ENCODE peak calls at places on chromosomes 16 and 17, in seven cellular contexts. C is GM23248, R is MM.1S, F is hepatocyte, B is HCT116, J is neural progenitor cell, G is GM23338. T is an unnamed sample.

GRCh38 chr16:75588716-75589115 is 22.5 kb downstream of the GABARAPL2 start:
- DNase-seq in C (no peak), R (no peak), F (no peak), B (no peak), J (no peak), G (no peak), T (no peak)

GRCh38 chr17:76056882-76057281 is 15.4 kb downstream of the SRP68 start:
- DNase-seq in C (no peak), R (no peak), F (no peak), B (no peak), J (no peak), G (no peak), T (no peak)

GRCh38 chr17:3802461-3803307 is 1.7 kb upstream of the ITGAE start:
- DNase-seq in C (peak; percentile 88), R (no peak), F (peak; percentile 43), B (no peak), J (no peak), G (no peak), T (peak; percentile 79)

GRCh38 chr17:13337864-13338371 is 263.8 kb downstream of the HS3ST3A1 start:
- DNase-seq in C (peak; percentile 84), R (peak; percentile 49), F (peak; percentile 67), B (peak; percentile 54), J (peak; percentile 42), G (peak; percentile 57), T (peak; percentile 79)

GRCh38 chr16:68902376-68903345 is 59.3 kb downstream of the TANGO6 start:
- DNase-seq in C (peak; percentile 72), R (peak; percentile 41), F (peak; percentile 77), B (peak; percentile 72), J (peak; percentile 75), G (peak; percentile 93), T (peak; percentile 80)

GRCh38 chr17:35252646-35253045 is 9.8 kb downstream of the SLFN5 start:
- DNase-seq in C (peak; percentile 20), R (no peak), F (no peak), B (no peak), J (no peak), G (no peak), T (no peak)

GRCh38 chr17:10420811-10421210 is 939 bp downstream of the MYH8 start:
- DNase-seq in C (no peak), R (no peak), F (no peak), B (no peak), J (no peak), G (no peak), T (no peak)

GRCh38 chr17:34644941-34645550 is 65.7 kb downstream of the TMEM132E start:
- DNase-seq in C (no peak), R (no peak), F (no peak), B (no peak), J (no peak), G (no peak), T (no peak)

GRCh38 chr17:8151641-8152111 is 528 bp downstream of the PER1 start:
- DNase-seq in C (peak; percentile 93), R (no peak), F (peak; percentile 78), B (no peak), J (peak; percentile 66), G (peak; percentile 54), T (peak; percentile 36)

GRCh38 chr17:82064433-82065192 is 991 bp downstream of the DUS1L start:
- DNase-seq in C (peak; percentile 39), R (peak; percentile 81), F (no peak), B (no peak), J (no peak), G (peak; percentile 24), T (peak; percentile 48)

GRCh38 chr16:82481455-82481854 is 145.3 kb upstream of the CDH13 start:
- DNase-seq in C (peak; percentile 24), R (no peak), F (no peak), B (no peak), J (no peak), G (no peak), T (no peak)

GRCh38 chr17:41363881-41364280 is 5.7 kb downstream of the KRT33B start:
- DNase-seq in C (no peak), R (no peak), F (no peak), B (no peak), J (no peak), G (no peak), T (no peak)

GRCh38 chr16:4410335-4411075 is 5.9 kb downstream of the CORO7 start:
- DNase-seq in C (peak; percentile 23), R (no peak), F (peak; percentile 72), B (no peak), J (no peak), G (no peak), T (peak; percentile 86)

GRCh38 chr17:17675925-17676534 is 5.2 kb upstream of the RAI1 start:
- DNase-seq in C (peak; percentile 61), R (peak; percentile 83), F (peak; percentile 41), B (peak; percentile 48), J (no peak), G (peak; percentile 71), T (peak; percentile 46)

GRCh38 chr16:31409433-31409832 is 16.3 kb downstream of the ITGAD start:
- DNase-seq in C (peak; percentile 60), R (no peak), F (no peak), B (peak; percentile 19), J (no peak), G (no peak), T (peak; percentile 37)

GRCh38 chr16:79593074-79593531 is 7.4 kb downstream of the MAF start:
- DNase-seq in C (no peak), R (no peak), F (no peak), B (no peak), J (no peak), G (no peak), T (no peak)
- TF ChIP-seq EZH2phosphoT487 in C (no peak), R (no peak), F (no peak), B (no peak), J (no peak), G (no peak), T (no peak)

GRCh38 chr17:48627625-48628510 is 1.7 kb upstream of the HOXB9 start:
- DNase-seq in C (no peak), R (no peak), F (no peak), B (no peak), J (no peak), G (no peak), T (no peak)
- TF ChIP-seq EZH2 in C (no peak), R (no peak), F (peak; percentile 27), B (no peak), J (peak; percentile 5), G (peak; percentile 70), T (no peak)

GRCh38 chr16:54443352-54443751 is 156.8 kb upstream of the IRX3 start:
- DNase-seq in C (no peak), R (no peak), F (no peak), B (no peak), J (no peak), G (no peak), T (no peak)

GRCh38 chr16:54447606-54448440 is 161.2 kb upstream of the IRX3 start:
- DNase-seq in C (peak; percentile 97), R (no peak), F (peak; percentile 48), B (no peak), J (no peak), G (no peak), T (peak; percentile 62)

GRCh38 chr16:54443839-54444238 is 157.3 kb upstream of the IRX3 start:
- DNase-seq in C (no peak), R (no peak), F (no peak), B (no peak), J (no peak), G (no peak), T (no peak)

GRCh38 chr16:54444851-54445523 is 158.4 kb upstream of the IRX3 start:
- DNase-seq in C (no peak), R (no peak), F (no peak), B (no peak), J (no peak), G (no peak), T (no peak)

GRCh38 chr16:54446639-54447038 is 160.1 kb upstream of the IRX3 start:
- DNase-seq in C (peak; percentile 98), R (no peak), F (no peak), B (no peak), J (no peak), G (no peak), T (no peak)
- TF ChIP-seq EZH2phosphoT487 in C (peak; percentile 85), R (no peak), F (no peak), B (no peak), J (no peak), G (no peak), T (no peak)

GRCh38 chr16:85437161-85438052 is 175.7 kb upstream of the GSE1 start:
- DNase-seq in C (peak; percentile 40), R (no peak), F (peak; percentile 83), B (no peak), J (peak; percentile 39), G (peak; percentile 90), T (no peak)
- TF ChIP-seq EZH2 in C (no peak), R (no peak), F (no peak), B (no peak), J (no peak), G (no peak), T (no peak)

GRCh38 chr16:52471650-52472370 is 75.1 kb downstream of the TOX3 start:
- DNase-seq in C (no peak), R (no peak), F (peak; percentile 16), B (no peak), J (no peak), G (no peak), T (no peak)

GRCh38 chr16:52467753-52468152 is 79.2 kb downstream of the TOX3 start:
- DNase-seq in C (no peak), R (no peak), F (no peak), B (no peak), J (no peak), G (no peak), T (no peak)

GRCh38 chr16:52470601-52471000 is 76.3 kb downstream of the TOX3 start:
- DNase-seq in C (no peak), R (no peak), F (no peak), B (no peak), J (no peak), G (peak; percentile 77), T (no peak)

GRCh38 chr16:52469091-52469490 is 77.9 kb downstream of the TOX3 start:
- DNase-seq in C (no peak), R (no peak), F (no peak), B (no peak), J (no peak), G (no peak), T (no peak)

DNA sequence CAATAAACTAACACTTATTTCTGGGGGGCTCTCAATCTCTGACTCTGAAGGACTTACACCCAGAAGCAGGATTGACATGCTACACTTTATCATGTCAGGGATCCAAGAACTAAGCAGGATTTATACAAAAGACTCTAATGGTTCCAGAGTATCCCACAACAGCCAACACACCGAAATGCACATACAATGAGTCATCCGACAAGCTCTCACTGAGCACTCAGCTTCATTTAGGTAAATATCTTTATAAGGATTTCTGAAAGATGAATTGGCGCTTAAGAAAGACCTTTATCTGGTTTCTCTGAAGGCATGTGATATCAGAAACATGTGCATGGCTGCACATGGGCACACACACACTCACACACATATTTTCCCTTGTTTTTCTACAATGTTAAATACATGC is 77.2 kb downstream of the TOX3 start:
- DNase-seq in C (no peak), R (no peak), F (peak; percentile 54), B (no peak), J (no peak), G (peak; percentile 54), T (peak; percentile 11)
- TF ChIP-seq EZH2phosphoT487 in C (no peak), R (no peak), F (no peak), B (no peak), J (no peak), G (no peak), T (no peak)

T was measured in PC-3.